ENCODE peak calls at places on chromosome 3, in eight cellular contexts. M, X, T, L, K, W, F and R are unnamed samples.

GRCh38 chr3:24088782-24089181 is 143.7 kb downstream of the NR1D2 start:
- DNase-seq in K (no peak), M (no peak), L (no peak), T (no peak), F (peak; percentile 2), W (no peak), X (peak; percentile 33), R (no peak)

GRCh38 chr3:141081141-141081795 is 30.1 kb downstream of the SPSB4 start:
- DNase-seq in K (no peak), W (no peak), L (no peak), F (no peak), M (no peak), T (peak; percentile 84), X (no peak), R (no peak)

GRCh38 chr3:71542548-71543370 is 40.8 kb downstream of the FOXP1 start:
- DNase-seq in T (peak; percentile 92), K (no peak), W (no peak), X (no peak), F (no peak), M (peak; percentile 57), L (peak; percentile 88), R (peak; percentile 81)

GRCh38 chr3:180036678-180037455 is at the start of gene PEX5L:
- DNase-seq in W (no peak), X (peak; percentile 48), M (peak; percentile 69), L (peak; percentile 72), F (peak; percentile 11), T (peak; percentile 90), K (peak; percentile 66), R (peak; percentile 76)

GRCh38 chr3:12816521-12817340 is 20.3 kb downstream of the CAND2 start:
- DNase-seq in M (no peak), X (no peak), K (no peak), W (no peak), L (no peak), F (no peak), T (no peak), R (no peak)

GRCh38 chr3:69879051-69879450 is 120.5 kb upstream of the SAMMSON start:
- DNase-seq in F (no peak), M (no peak), W (no peak), X (no peak), T (no peak), K (no peak), L (no peak), R (no peak)

GRCh38 chr3:65830948-65831732 is 207.6 kb downstream of the MAGI1 start:
- DNase-seq in T (no peak), X (no peak), W (no peak), L (no peak), F (no peak), K (no peak), M (no peak), R (no peak)

GRCh38 chr3:125684199-125684598 is 88.9 kb upstream of the OSBPL11 start:
- DNase-seq in T (peak; percentile 71), M (no peak), K (no peak), X (no peak), W (no peak), L (no peak), F (no peak), R (no peak)

GRCh38 chr3:66789584-66790237 is 208.4 kb upstream of the KBTBD8 start:
- DNase-seq in F (no peak), K (no peak), X (no peak), M (no peak), L (no peak), W (no peak), T (no peak), R (no peak)

GRCh38 chr3:157120071-157120892 is 39.7 kb downstream of the CCNL1 start:
- DNase-seq in T (no peak), L (no peak), M (no peak), K (peak; percentile 89), F (no peak), W (no peak), X (no peak), R (no peak)

GRCh38 chr3:147906275-147906674 is 497.1 kb downstream of the ZIC1 start:
- DNase-seq in W (no peak), K (no peak), L (no peak), F (no peak), M (no peak), T (no peak), X (no peak), R (no peak)

GRCh38 chr3:133393204-133393603 is 6.7 kb upstream of the BFSP2 start:
- DNase-seq in L (no peak), W (no peak), T (no peak), K (no peak), X (no peak), F (no peak), M (no peak), R (no peak)